ENCODE peak calls at places on chromosome 15, in four cellular contexts. One of them, this sample, is unnamed.

GRCh38 chr15:39114690-39115378 is 466.0 kb upstream of the THBS1 start:
- DNase-seq in HepG2: no peak
- DNase-seq in K562: no peak
- DNase-seq in H1: no peak
- DNase-seq in this sample: no peak

GRCh38 chr15:59447367-59447766 is 9.4 kb downstream of the FAM81A start:
- DNase-seq in HepG2: no peak
- DNase-seq in K562: no peak
- DNase-seq in H1: no peak
- DNase-seq in this sample: no peak

GRCh38 chr15:67080900-67081431 is 15.6 kb downstream of the SMAD3 start:
- DNase-seq in HepG2: no peak
- DNase-seq in K562: peak
- DNase-seq in H1: no peak
- DNase-seq in this sample: peak

GRCh38 chr15:69979269-69979668 is 118.4 kb downstream of the TLE3 start:
- DNase-seq in K562: peak
- DNase-seq in H1: no peak
- DNase-seq in HepG2: peak
- DNase-seq in this sample: no peak

GRCh38 chr15:71743861-71744382 is 66.4 kb upstream of the NR2E3 start:
- DNase-seq in K562: peak
- DNase-seq in H1: peak
- DNase-seq in HepG2: peak
- DNase-seq in this sample: no peak

GRCh38 chr15:65083262-65083701 is 6.7 kb downstream of the KBTBD13 start:
- DNase-seq in H1: no peak
- DNase-seq in HepG2: no peak
- DNase-seq in K562: peak
- DNase-seq in this sample: no peak

GRCh38 chr15:53116169-53116568 is 326.0 kb upstream of the ONECUT1 start:
- DNase-seq in H1: no peak
- DNase-seq in HepG2: no peak
- DNase-seq in K562: no peak
- DNase-seq in this sample: no peak

GRCh38 chr15:55513125-55513524 is 5.1 kb upstream of the DNAAF4 start:
- DNase-seq in HepG2: no peak
- DNase-seq in K562: no peak
- DNase-seq in H1: no peak
- DNase-seq in this sample: no peak

GRCh38 chr15:35479423-35479822 is 66.5 kb downstream of the DPH6 start:
- DNase-seq in K562: no peak
- DNase-seq in H1: no peak
- DNase-seq in HepG2: no peak
- DNase-seq in this sample: no peak

GRCh38 chr15:51736646-51737537 is 563 bp downstream of the LYSMD2 start:
- DNase-seq in K562: peak
- DNase-seq in HepG2: no peak
- DNase-seq in H1: peak
- DNase-seq in this sample: no peak

GRCh38 chr15:31328999-31329639 is 2.5 kb downstream of the KLF13 start:
- DNase-seq in K562: peak
- DNase-seq in HepG2: no peak
- DNase-seq in H1: peak
- DNase-seq in this sample: no peak

GRCh38 chr15:58438956-58439355 is 7.2 kb downstream of the LIPC start:
- DNase-seq in K562: peak
- DNase-seq in H1: no peak
- DNase-seq in HepG2: peak
- DNase-seq in this sample: no peak

GRCh38 chr15:78427985-78428384 is 10.0 kb upstream of the IREB2 start:
- DNase-seq in K562: no peak
- DNase-seq in HepG2: no peak
- DNase-seq in H1: no peak
- DNase-seq in this sample: no peak

GRCh38 chr15:78353093-78353492 is 12.9 kb downstream of the CRABP1 start:
- DNase-seq in H1: no peak
- DNase-seq in HepG2: peak
- DNase-seq in K562: peak
- DNase-seq in this sample: peak

GRCh38 chr15:52496776-52497470 is 31.8 kb downstream of the MYO5A start:
- DNase-seq in K562: no peak
- DNase-seq in H1: no peak
- DNase-seq in HepG2: no peak
- DNase-seq in this sample: no peak

GRCh38 chr15:89395996-89396395 is 61.4 kb upstream of the POLG start:
- DNase-seq in HepG2: no peak
- DNase-seq in K562: no peak
- DNase-seq in H1: no peak
- DNase-seq in this sample: no peak

GRCh38 chr15:34942363-34942762 is 27.2 kb downstream of the AQR start:
- DNase-seq in HepG2: no peak
- DNase-seq in H1: no peak
- DNase-seq in K562: no peak
- DNase-seq in this sample: no peak

GRCh38 chr15:68377766-68378165 is 54.2 kb downstream of the ITGA11 start:
- DNase-seq in HepG2: no peak
- DNase-seq in H1: peak
- DNase-seq in K562: no peak
- DNase-seq in this sample: no peak

GRCh38 chr15:83846847-83847246 is 192.9 kb downstream of the ADAMTSL3 start:
- DNase-seq in HepG2: no peak
- DNase-seq in H1: no peak
- DNase-seq in K562: no peak
- DNase-seq in this sample: no peak

GRCh38 chr15:89446260-89446891 is 50.0 kb downstream of the RHCG start:
- DNase-seq in K562: no peak
- DNase-seq in H1: no peak
- DNase-seq in HepG2: no peak
- DNase-seq in this sample: no peak

GRCh38 chr15:81942157-81942556 is 103.7 kb downstream of the MEX3B start:
- DNase-seq in H1: no peak
- DNase-seq in HepG2: no peak
- DNase-seq in K562: peak
- DNase-seq in this sample: no peak

GRCh38 chr15:32682569-32682968 is 35.2 kb upstream of the GREM1 start:
- DNase-seq in H1: no peak
- DNase-seq in HepG2: no peak
- DNase-seq in K562: no peak
- DNase-seq in this sample: no peak

GRCh38 chr15:100759698-100760356 is 119.8 kb upstream of the ALDH1A3 start:
- DNase-seq in HepG2: peak
- DNase-seq in H1: no peak
- DNase-seq in K562: peak
- DNase-seq in this sample: no peak

GRCh38 chr15:91032919-91033803 is 10.8 kb upstream of the VPS33B start:
- DNase-seq in H1: peak
- DNase-seq in K562: peak
- DNase-seq in HepG2: peak
- DNase-seq in this sample: no peak

GRCh38 chr15:70495988-70496387 is 267.4 kb downstream of the UACA start:
- DNase-seq in K562: no peak
- DNase-seq in H1: no peak
- DNase-seq in HepG2: no peak
- DNase-seq in this sample: no peak

GRCh38 chr15:86273309-86273708 is 193.6 kb downstream of the AGBL1 start:
- DNase-seq in HepG2: no peak
- DNase-seq in H1: no peak
- DNase-seq in K562: no peak
- DNase-seq in this sample: no peak

DNA sequence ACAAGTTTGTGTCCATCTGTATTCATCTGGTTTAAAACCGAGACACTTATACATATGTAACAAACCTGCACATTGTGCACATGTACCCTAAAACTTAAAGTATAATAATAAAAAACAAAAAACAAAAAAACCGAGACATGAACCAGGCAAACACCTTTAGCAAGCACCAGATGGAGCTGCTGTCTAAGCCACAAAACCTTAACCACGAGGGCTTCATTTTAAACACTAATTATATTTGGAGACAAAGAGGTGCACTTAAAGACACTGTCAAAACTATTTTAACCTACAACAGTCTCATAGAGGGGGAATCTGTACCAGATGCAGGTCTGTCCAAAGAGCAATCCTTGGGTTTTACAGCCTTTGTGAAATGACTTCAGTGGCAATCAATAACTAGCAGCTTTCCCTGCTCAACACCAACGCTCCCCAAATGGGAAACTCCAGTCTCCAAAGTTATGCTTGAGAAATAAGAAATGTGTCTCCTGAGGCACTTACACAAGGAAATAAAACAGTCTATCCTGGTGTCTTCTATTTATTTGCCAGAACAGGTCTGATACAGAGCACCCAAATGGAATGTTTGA is 115.7 kb upstream of the TSPAN3 start:
- DNase-seq in K562: peak
- DNase-seq in HepG2: no peak
- DNase-seq in H1: no peak
- DNase-seq in this sample: peak
- TF ChIP-seq SIN3A in K562: no peak
- TF ChIP-seq SIN3A in HepG2: no peak
- TF ChIP-seq SIN3A in H1: no peak
- TF ChIP-seq SIN3A in this sample: no peak

DNA sequence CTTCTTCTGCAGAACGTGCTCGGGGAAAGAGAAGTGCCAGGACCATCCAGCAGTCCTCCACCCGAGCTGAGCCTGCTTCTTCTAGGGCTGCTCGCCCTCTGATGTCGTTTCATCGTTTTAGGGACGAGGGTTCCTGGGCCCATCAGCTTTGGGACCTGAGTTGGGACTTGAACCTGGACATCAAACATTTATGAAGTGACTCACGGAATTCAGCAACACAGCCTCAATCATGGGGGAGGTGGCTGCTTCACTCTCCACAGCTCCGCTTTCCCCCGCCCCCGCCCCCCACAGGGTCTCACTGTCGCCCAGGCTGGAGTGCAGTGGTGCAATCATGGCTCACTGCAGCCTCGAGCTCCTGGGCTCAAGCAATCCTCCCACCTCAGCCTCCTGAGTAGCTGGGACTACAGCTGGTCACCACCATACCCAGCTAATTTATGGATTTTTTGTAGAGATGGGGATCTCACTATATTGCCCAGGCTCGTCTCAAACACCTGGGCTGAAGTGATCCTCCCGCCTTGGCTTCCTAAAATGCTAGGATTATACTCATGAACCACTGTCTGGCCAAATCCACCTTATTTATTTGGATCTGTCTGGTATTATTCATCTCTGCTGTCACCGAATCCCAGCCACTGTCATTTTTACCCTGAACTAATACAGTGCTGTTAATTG is 725 bp upstream of the SCAMP2 start:
- DNase-seq in H1: no peak
- DNase-seq in HepG2: peak
- DNase-seq in K562: peak
- DNase-seq in this sample: no peak
- TF ChIP-seq ATF2 in H1: no peak
- TF ChIP-seq ATF2 in HepG2: no peak
- TF ChIP-seq ATF2 in K562: no peak
- TF ChIP-seq ATF2 in this sample: no peak

GRCh38 chr15:44443515-44443914 is 16.1 kb downstream of the CTDSPL2 start:
- DNase-seq in K562: no peak
- DNase-seq in H1: no peak
- DNase-seq in HepG2: no peak
- DNase-seq in this sample: no peak

GRCh38 chr15:44438402-44438801 is 11.0 kb downstream of the CTDSPL2 start:
- DNase-seq in K562: no peak
- DNase-seq in H1: no peak
- DNase-seq in HepG2: no peak
- DNase-seq in this sample: no peak

GRCh38 chr15:44435893-44436667 is 8.7 kb downstream of the CTDSPL2 start:
- DNase-seq in K562: no peak
- DNase-seq in H1: no peak
- DNase-seq in HepG2: no peak
- DNase-seq in this sample: no peak

GRCh38 chr15:44441095-44441501 is 13.7 kb downstream of the CTDSPL2 start:
- DNase-seq in HepG2: no peak
- DNase-seq in H1: peak
- DNase-seq in K562: peak
- DNase-seq in this sample: no peak
- TF ChIP-seq SIN3A in HepG2: no peak
- TF ChIP-seq SIN3A in H1: no peak
- TF ChIP-seq SIN3A in K562: no peak
- TF ChIP-seq SIN3A in this sample: no peak

GRCh38 chr15:80769471-80770355 is 9.5 kb upstream of the CEMIP start:
- DNase-seq in HepG2: no peak
- DNase-seq in H1: no peak
- DNase-seq in K562: peak
- DNase-seq in this sample: no peak

GRCh38 chr15:80768158-80768557 is 11.0 kb upstream of the CEMIP start:
- DNase-seq in HepG2: no peak
- DNase-seq in H1: no peak
- DNase-seq in K562: no peak
- DNase-seq in this sample: no peak

GRCh38 chr15:80770356-80770705 is 8.8 kb upstream of the CEMIP start:
- DNase-seq in K562: no peak
- DNase-seq in HepG2: no peak
- DNase-seq in H1: no peak
- DNase-seq in this sample: no peak

GRCh38 chr15:80764535-80764934 is 14.6 kb upstream of the CEMIP start:
- DNase-seq in HepG2: no peak
- DNase-seq in H1: no peak
- DNase-seq in K562: no peak
- DNase-seq in this sample: no peak

GRCh38 chr15:80766275-80766674 is 12.9 kb upstream of the CEMIP start:
- DNase-seq in H1: no peak
- DNase-seq in K562: no peak
- DNase-seq in HepG2: no peak
- DNase-seq in this sample: no peak
- TF ChIP-seq ATF2 in H1: no peak
- TF ChIP-seq ATF2 in K562: no peak
- TF ChIP-seq ATF2 in HepG2: no peak
- TF ChIP-seq ATF2 in this sample: no peak

GRCh38 chr15:93028632-93029612 is 60.1 kb downstream of the RGMA start:
- DNase-seq in HepG2: no peak
- DNase-seq in H1: no peak
- DNase-seq in K562: no peak
- DNase-seq in this sample: no peak
- TF ChIP-seq SIN3A in HepG2: no peak
- TF ChIP-seq SIN3A in H1: no peak
- TF ChIP-seq SIN3A in K562: no peak
- TF ChIP-seq SIN3A in this sample: no peak

DNA sequence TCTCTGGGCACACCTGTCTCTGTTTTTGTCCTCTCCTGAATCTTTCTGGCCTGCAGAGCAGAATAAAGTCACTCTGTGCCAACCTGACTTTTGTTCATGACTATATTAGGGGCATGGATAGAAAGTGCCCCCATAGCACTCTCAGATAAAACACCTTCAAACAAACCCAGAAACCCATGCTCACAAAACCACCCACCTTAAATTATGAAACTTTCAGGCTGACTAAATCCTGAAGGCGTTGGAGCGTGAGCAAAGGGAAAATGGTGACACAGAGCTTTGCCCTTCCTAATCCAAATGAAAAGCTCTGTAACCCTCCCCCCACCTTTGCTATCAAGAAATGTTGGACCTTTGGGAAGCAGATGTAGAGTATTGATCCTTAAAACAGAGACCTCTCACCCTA is 138.9 kb downstream of the IGF1R start:
- DNase-seq in H1: no peak
- DNase-seq in K562: no peak
- DNase-seq in HepG2: no peak
- DNase-seq in this sample: no peak
- TF ChIP-seq ATF2 in H1: no peak
- TF ChIP-seq ATF2 in K562: no peak
- TF ChIP-seq ATF2 in HepG2: no peak
- TF ChIP-seq ATF2 in this sample: no peak

This sample was measured in GM12878.